ENCODE peak calls at places on chromosomes 1 and 21, in nine cellular contexts. Y, M, L, D, X, Z, T, F and E are unnamed samples.

GRCh38 chr1:36612881-36613280 is 130.2 kb upstream of the CSF3R start:
- DNase-seq in Y (no peak), M (no peak), L (no peak), D (no peak), X (no peak), Z (no peak), T (no peak), F (peak; percentile 32), E (no peak)

GRCh38 chr1:159828916-159829634 is 2.4 kb downstream of the SLAMF8 start:
- DNase-seq in Y (peak; percentile 52), M (peak; percentile 54), L (peak; percentile 80), D (no peak), X (no peak), Z (no peak), T (no peak), F (peak; percentile 75), E (peak; percentile 45)

GRCh38 chr1:170415734-170416372 is 116.1 kb upstream of the GORAB start:
- DNase-seq in Y (no peak), M (no peak), L (no peak), D (no peak), X (no peak), Z (no peak), T (no peak), F (no peak), E (no peak)

GRCh38 chr1:220734571-220735326 is 13.4 kb upstream of the MTARC2 start:
- DNase-seq in Y (no peak), M (peak; percentile 26), L (no peak), D (no peak), X (no peak), Z (no peak), T (no peak), F (no peak), E (no peak)

GRCh38 chr1:244087611-244088010 is 36.5 kb downstream of the ZBTB18 start:
- DNase-seq in Y (no peak), M (no peak), L (no peak), D (no peak), X (no peak), Z (no peak), T (no peak), F (no peak), E (no peak)

GRCh38 chr1:31674626-31675025 is 29.2 kb downstream of the COL16A1 start:
- DNase-seq in Y (no peak), M (no peak), L (no peak), D (no peak), X (no peak), Z (no peak), T (no peak), F (no peak), E (no peak)

GRCh38 chr21:45959779-45960390 is 21.7 kb upstream of the COL6A1 start:
- DNase-seq in Y (no peak), M (no peak), L (no peak), D (no peak), X (peak; percentile 58), Z (no peak), T (no peak), F (no peak), E (no peak)

GRCh38 chr1:8020032-8020431 is 6.1 kb downstream of the ERRFI1 start:
- DNase-seq in Y (no peak), M (no peak), L (no peak), D (no peak), X (no peak), Z (no peak), T (no peak), F (no peak), E (no peak)

GRCh38 chr21:28793043-28793442 is 199.6 kb downstream of the LTN1 start:
- DNase-seq in Y (no peak), M (no peak), L (no peak), D (no peak), X (no peak), Z (no peak), T (no peak), F (peak; percentile 58), E (no peak)

GRCh38 chr1:33321178-33321577 is 280 bp upstream of the A3GALT2 start:
- DNase-seq in Y (no peak), M (no peak), L (no peak), D (no peak), X (peak; percentile 39), Z (no peak), T (no peak), F (no peak), E (no peak)

GRCh38 chr1:203325004-203325417 is 19.7 kb downstream of the BTG2 start:
- DNase-seq in Y (no peak), M (peak; percentile 70), L (no peak), D (no peak), X (no peak), Z (no peak), T (no peak), F (peak; percentile 70), E (no peak)

GRCh38 chr1:203326830-203327683 is 21.7 kb downstream of the BTG2 start:
- DNase-seq in Y (peak; percentile 99), M (peak; percentile 97), L (peak; percentile 89), D (peak; percentile 96), X (peak; percentile 97), Z (peak; percentile 13), T (peak; percentile 97), F (peak; percentile 97), E (peak; percentile 89)

GRCh38 chr1:203325418-203326091 is 20.2 kb downstream of the BTG2 start:
- DNase-seq in Y (no peak), M (peak; percentile 77), L (no peak), D (peak; percentile 65), X (peak; percentile 86), Z (no peak), T (no peak), F (no peak), E (no peak)

GRCh38 chr1:203328714-203329122 is 22.2 kb downstream of the FMOD start:
- DNase-seq in Y (peak; percentile 74), M (peak; percentile 74), L (no peak), D (no peak), X (no peak), Z (no peak), T (no peak), F (peak; percentile 64), E (no peak)

DNA sequence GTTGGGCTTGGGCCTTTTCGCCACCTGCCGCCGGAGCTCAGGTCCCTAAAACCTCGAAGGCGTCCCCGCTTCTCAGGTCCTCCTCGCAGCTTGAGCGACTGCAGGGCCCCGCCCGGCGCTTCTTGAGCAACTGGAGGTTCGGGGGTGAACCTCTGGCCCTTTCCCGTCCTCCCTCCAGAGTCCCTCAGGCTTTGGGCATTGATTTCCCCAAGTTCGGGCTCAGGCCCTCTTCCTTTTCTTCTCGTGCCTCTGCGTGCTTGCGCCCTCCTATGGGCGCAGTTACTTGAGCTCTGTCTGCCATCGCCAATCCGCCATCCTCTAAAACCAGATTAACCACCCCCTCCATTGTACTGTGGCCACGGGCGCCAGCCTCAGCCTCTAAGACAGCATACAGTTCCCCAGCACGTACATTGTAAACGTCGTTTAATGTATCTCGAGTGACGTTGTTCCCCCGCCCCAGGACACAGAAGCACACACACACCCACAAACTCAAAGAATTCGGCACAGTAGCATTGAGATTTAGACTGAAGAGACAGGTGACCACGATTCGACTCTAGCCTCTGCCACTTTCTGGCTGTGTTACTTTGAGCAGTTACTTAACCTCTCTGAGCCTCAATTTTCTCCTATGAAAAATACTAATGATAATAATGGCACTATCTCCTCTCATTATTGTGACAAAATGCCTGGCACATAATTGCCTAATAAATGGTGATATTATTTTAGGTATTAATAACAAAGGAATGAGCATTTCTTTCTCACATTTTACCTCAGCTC is 22.6 kb downstream of the BTG2 start:
- DNase-seq in Y (peak; percentile 75), M (no peak), L (peak; percentile 79), D (peak; percentile 59), X (no peak), Z (peak; percentile 42), T (no peak), F (no peak), E (peak; percentile 57)
- TF ChIP-seq POLR2AphosphoS5 in Y (no peak), M (peak; percentile 50), L (no peak), D (no peak), X (no peak), Z (no peak), T (no peak), F (no peak), E (no peak)

DNA sequence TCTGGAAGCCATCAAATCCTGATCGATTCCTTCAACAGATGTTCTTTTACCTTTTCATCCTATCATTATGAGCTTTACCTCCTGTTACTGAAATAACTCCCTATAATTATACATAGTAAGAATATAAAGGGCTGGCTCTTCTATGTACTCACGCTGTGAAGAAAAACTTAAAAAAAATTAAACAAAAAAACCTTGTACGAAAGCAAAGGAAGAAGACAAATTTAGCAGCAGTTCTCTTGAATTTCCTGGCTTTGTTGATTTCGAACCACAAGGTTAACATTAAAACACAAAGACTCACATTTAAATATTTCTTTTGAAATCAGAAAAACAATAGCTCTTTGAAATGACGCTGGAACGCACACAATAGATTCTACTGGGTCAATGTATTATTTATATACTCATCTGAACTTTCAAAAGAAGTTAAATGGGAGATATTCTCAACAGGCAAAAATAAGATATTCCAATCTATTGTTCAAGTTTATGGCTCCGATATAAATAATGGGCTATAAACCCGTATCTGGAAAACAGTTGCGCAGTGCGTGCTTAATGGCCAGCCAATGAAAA is 13.6 kb upstream of the SPEN start:
- DNase-seq in Y (no peak), M (no peak), L (no peak), D (no peak), X (no peak), Z (no peak), T (no peak), F (no peak), E (no peak)
- TF ChIP-seq POLR2AphosphoS5 in Y (no peak), M (no peak), L (no peak), D (no peak), X (no peak), Z (peak; percentile 0), T (no peak), F (no peak), E (no peak)

GRCh38 chr1:205373022-205373421 is 16.3 kb upstream of the KLHDC8A start:
- DNase-seq in Y (no peak), M (no peak), L (no peak), D (no peak), X (no peak), Z (no peak), T (peak; percentile 60), F (peak; percentile 48), E (no peak)

GRCh38 chr1:205377355-205377754 is 20.6 kb upstream of the KLHDC8A start:
- DNase-seq in Y (no peak), M (no peak), L (no peak), D (no peak), X (no peak), Z (no peak), T (peak; percentile 42), F (no peak), E (no peak)

GRCh38 chr1:205376739-205377138 is 20.0 kb upstream of the KLHDC8A start:
- DNase-seq in Y (no peak), M (no peak), L (no peak), D (no peak), X (no peak), Z (no peak), T (peak; percentile 80), F (no peak), E (no peak)

GRCh38 chr1:205375816-205376545 is 19.3 kb upstream of the KLHDC8A start:
- DNase-seq in Y (peak; percentile 25), M (peak; percentile 34), L (no peak), D (no peak), X (no peak), Z (no peak), T (peak; percentile 88), F (peak; percentile 87), E (no peak)

GRCh38 chr1:205374205-205375078 is 17.7 kb upstream of the KLHDC8A start:
- DNase-seq in Y (no peak), M (no peak), L (no peak), D (no peak), X (no peak), Z (no peak), T (peak; percentile 64), F (no peak), E (no peak)
- TF ChIP-seq POLR2AphosphoS5 in Y (no peak), M (no peak), L (no peak), D (no peak), X (no peak), Z (no peak), T (no peak), F (no peak), E (no peak)

GRCh38 chr1:6594977-6595740 is 7.5 kb downstream of the KLHL21 start:
- DNase-seq in Y (no peak), M (no peak), L (no peak), D (no peak), X (no peak), Z (no peak), T (no peak), F (no peak), E (no peak)
- TF ChIP-seq POLR2AphosphoS5 in Y (no peak), M (no peak), L (no peak), D (no peak), X (no peak), Z (no peak), T (no peak), F (no peak), E (no peak)